ENCODE peak calls at places on chromosomes 12 and 14, in eight cellular contexts. One of them, this sample, is unnamed.

GRCh38 chr12:31728289-31728916 is 418 bp downstream of the AMN1 start:
- DNase-seq in Ammon's horn: peak
- DNase-seq in activated CD4-positive, alpha-beta T cell treated with anti-CD3 and anti-CD28 coated beads for 4 hours: peak
- DNase-seq in nephron progenitor cell: no peak
- DNase-seq in CD4-positive, CD25-positive, alpha-beta regulatory T cell: no peak
- DNase-seq in WERI-Rb-1: no peak
- DNase-seq in neuronal stem cell: no peak
- DNase-seq in activated T-cell treated with anti-CD3 and anti-CD28 coated beads, Interleukin-2, amount 50 U/mL, for 72 hours: peak
- DNase-seq in this sample: no peak

GRCh38 chr14:101074124-101075024 is 170.9 kb upstream of the RTL1 start:
- DNase-seq in Ammon's horn: no peak
- DNase-seq in activated CD4-positive, alpha-beta T cell treated with anti-CD3 and anti-CD28 coated beads for 4 hours: no peak
- DNase-seq in nephron progenitor cell: no peak
- DNase-seq in CD4-positive, CD25-positive, alpha-beta regulatory T cell: no peak
- DNase-seq in WERI-Rb-1: no peak
- DNase-seq in neuronal stem cell: no peak
- DNase-seq in activated T-cell treated with anti-CD3 and anti-CD28 coated beads, Interleukin-2, amount 50 U/mL, for 72 hours: no peak
- DNase-seq in this sample: no peak

GRCh38 chr14:21107360-21107781 is 6.5 kb downstream of the TMEM253 start:
- DNase-seq in Ammon's horn: no peak
- DNase-seq in activated CD4-positive, alpha-beta T cell treated with anti-CD3 and anti-CD28 coated beads for 4 hours: no peak
- DNase-seq in nephron progenitor cell: no peak
- DNase-seq in CD4-positive, CD25-positive, alpha-beta regulatory T cell: no peak
- DNase-seq in WERI-Rb-1: no peak
- DNase-seq in neuronal stem cell: no peak
- DNase-seq in activated T-cell treated with anti-CD3 and anti-CD28 coated beads, Interleukin-2, amount 50 U/mL, for 72 hours: no peak
- DNase-seq in this sample: peak

GRCh38 chr12:122130150-122130549 is 43.9 kb downstream of the IL31 start:
- DNase-seq in Ammon's horn: no peak
- DNase-seq in activated CD4-positive, alpha-beta T cell treated with anti-CD3 and anti-CD28 coated beads for 4 hours: no peak
- DNase-seq in nephron progenitor cell: no peak
- DNase-seq in CD4-positive, CD25-positive, alpha-beta regulatory T cell: no peak
- DNase-seq in WERI-Rb-1: no peak
- DNase-seq in neuronal stem cell: no peak
- DNase-seq in activated T-cell treated with anti-CD3 and anti-CD28 coated beads, Interleukin-2, amount 50 U/mL, for 72 hours: no peak
- DNase-seq in this sample: no peak

GRCh38 chr12:105803292-105803691 is 335.5 kb downstream of the NUAK1 start:
- DNase-seq in Ammon's horn: no peak
- DNase-seq in activated CD4-positive, alpha-beta T cell treated with anti-CD3 and anti-CD28 coated beads for 4 hours: no peak
- DNase-seq in nephron progenitor cell: no peak
- DNase-seq in CD4-positive, CD25-positive, alpha-beta regulatory T cell: no peak
- DNase-seq in WERI-Rb-1: no peak
- DNase-seq in neuronal stem cell: no peak
- DNase-seq in activated T-cell treated with anti-CD3 and anti-CD28 coated beads, Interleukin-2, amount 50 U/mL, for 72 hours: no peak
- DNase-seq in this sample: peak

GRCh38 chr14:68148276-68148675 is 328.7 kb downstream of the RAD51B start:
- DNase-seq in Ammon's horn: no peak
- DNase-seq in activated CD4-positive, alpha-beta T cell treated with anti-CD3 and anti-CD28 coated beads for 4 hours: no peak
- DNase-seq in nephron progenitor cell: no peak
- DNase-seq in CD4-positive, CD25-positive, alpha-beta regulatory T cell: no peak
- DNase-seq in WERI-Rb-1: no peak
- DNase-seq in neuronal stem cell: no peak
- DNase-seq in activated T-cell treated with anti-CD3 and anti-CD28 coated beads, Interleukin-2, amount 50 U/mL, for 72 hours: peak
- DNase-seq in this sample: peak

GRCh38 chr12:132620893-132621656 is 2.5 kb downstream of the P2RX2 start:
- DNase-seq in Ammon's horn: no peak
- DNase-seq in activated CD4-positive, alpha-beta T cell treated with anti-CD3 and anti-CD28 coated beads for 4 hours: no peak
- DNase-seq in nephron progenitor cell: no peak
- DNase-seq in CD4-positive, CD25-positive, alpha-beta regulatory T cell: no peak
- DNase-seq in WERI-Rb-1: no peak
- DNase-seq in neuronal stem cell: no peak
- DNase-seq in activated T-cell treated with anti-CD3 and anti-CD28 coated beads, Interleukin-2, amount 50 U/mL, for 72 hours: no peak
- DNase-seq in this sample: no peak

GRCh38 chr14:97796511-97796910 is 999.3 kb downstream of the VRK1 start:
- DNase-seq in Ammon's horn: no peak
- DNase-seq in activated CD4-positive, alpha-beta T cell treated with anti-CD3 and anti-CD28 coated beads for 4 hours: no peak
- DNase-seq in nephron progenitor cell: no peak
- DNase-seq in CD4-positive, CD25-positive, alpha-beta regulatory T cell: no peak
- DNase-seq in WERI-Rb-1: no peak
- DNase-seq in neuronal stem cell: no peak
- DNase-seq in activated T-cell treated with anti-CD3 and anti-CD28 coated beads, Interleukin-2, amount 50 U/mL, for 72 hours: no peak
- DNase-seq in this sample: no peak

GRCh38 chr12:132637811-132638210 is 19.2 kb downstream of the P2RX2 start:
- DNase-seq in Ammon's horn: no peak
- DNase-seq in activated CD4-positive, alpha-beta T cell treated with anti-CD3 and anti-CD28 coated beads for 4 hours: no peak
- DNase-seq in nephron progenitor cell: no peak
- DNase-seq in CD4-positive, CD25-positive, alpha-beta regulatory T cell: no peak
- DNase-seq in WERI-Rb-1: no peak
- DNase-seq in neuronal stem cell: no peak
- DNase-seq in activated T-cell treated with anti-CD3 and anti-CD28 coated beads, Interleukin-2, amount 50 U/mL, for 72 hours: no peak
- DNase-seq in this sample: no peak

GRCh38 chr12:19453961-19454360 is 14.7 kb downstream of the AEBP2 start:
- DNase-seq in Ammon's horn: no peak
- DNase-seq in activated CD4-positive, alpha-beta T cell treated with anti-CD3 and anti-CD28 coated beads for 4 hours: no peak
- DNase-seq in nephron progenitor cell: no peak
- DNase-seq in CD4-positive, CD25-positive, alpha-beta regulatory T cell: no peak
- DNase-seq in WERI-Rb-1: no peak
- DNase-seq in neuronal stem cell: no peak
- DNase-seq in activated T-cell treated with anti-CD3 and anti-CD28 coated beads, Interleukin-2, amount 50 U/mL, for 72 hours: no peak
- DNase-seq in this sample: no peak

GRCh38 chr12:120365675-120366340 is 3.2 kb downstream of the MSI1 start:
- DNase-seq in Ammon's horn: peak
- DNase-seq in activated CD4-positive, alpha-beta T cell treated with anti-CD3 and anti-CD28 coated beads for 4 hours: no peak
- DNase-seq in nephron progenitor cell: no peak
- DNase-seq in CD4-positive, CD25-positive, alpha-beta regulatory T cell: no peak
- DNase-seq in WERI-Rb-1: no peak
- DNase-seq in neuronal stem cell: no peak
- DNase-seq in activated T-cell treated with anti-CD3 and anti-CD28 coated beads, Interleukin-2, amount 50 U/mL, for 72 hours: no peak
- DNase-seq in this sample: no peak

GRCh38 chr12:127296591-127296990 is 970.4 kb upstream of the TMEM132C start:
- DNase-seq in Ammon's horn: no peak
- DNase-seq in activated CD4-positive, alpha-beta T cell treated with anti-CD3 and anti-CD28 coated beads for 4 hours: no peak
- DNase-seq in nephron progenitor cell: no peak
- DNase-seq in CD4-positive, CD25-positive, alpha-beta regulatory T cell: no peak
- DNase-seq in WERI-Rb-1: no peak
- DNase-seq in neuronal stem cell: no peak
- DNase-seq in activated T-cell treated with anti-CD3 and anti-CD28 coated beads, Interleukin-2, amount 50 U/mL, for 72 hours: no peak
- DNase-seq in this sample: no peak

GRCh38 chr14:50001999-50002925 is 109.4 kb downstream of the ARF6 start:
- DNase-seq in Ammon's horn: no peak
- DNase-seq in activated CD4-positive, alpha-beta T cell treated with anti-CD3 and anti-CD28 coated beads for 4 hours: peak
- DNase-seq in nephron progenitor cell: no peak
- DNase-seq in CD4-positive, CD25-positive, alpha-beta regulatory T cell: peak
- DNase-seq in WERI-Rb-1: no peak
- DNase-seq in neuronal stem cell: no peak
- DNase-seq in activated T-cell treated with anti-CD3 and anti-CD28 coated beads, Interleukin-2, amount 50 U/mL, for 72 hours: peak
- DNase-seq in this sample: peak

GRCh38 chr14:101878222-101879211 is 85.9 kb upstream of the DYNC1H1 start:
- DNase-seq in Ammon's horn: no peak
- DNase-seq in activated CD4-positive, alpha-beta T cell treated with anti-CD3 and anti-CD28 coated beads for 4 hours: no peak
- DNase-seq in nephron progenitor cell: no peak
- DNase-seq in CD4-positive, CD25-positive, alpha-beta regulatory T cell: no peak
- DNase-seq in WERI-Rb-1: no peak
- DNase-seq in neuronal stem cell: no peak
- DNase-seq in activated T-cell treated with anti-CD3 and anti-CD28 coated beads, Interleukin-2, amount 50 U/mL, for 72 hours: peak
- DNase-seq in this sample: peak

GRCh38 chr14:68787235-68787727 is 5.6 kb downstream of the ZFP36L1 start:
- DNase-seq in Ammon's horn: peak
- DNase-seq in activated CD4-positive, alpha-beta T cell treated with anti-CD3 and anti-CD28 coated beads for 4 hours: peak
- DNase-seq in nephron progenitor cell: no peak
- DNase-seq in CD4-positive, CD25-positive, alpha-beta regulatory T cell: peak
- DNase-seq in WERI-Rb-1: peak
- DNase-seq in neuronal stem cell: no peak
- DNase-seq in activated T-cell treated with anti-CD3 and anti-CD28 coated beads, Interleukin-2, amount 50 U/mL, for 72 hours: peak
- DNase-seq in this sample: peak

GRCh38 chr14:101249676-101250036 is 311.6 kb upstream of the DIO3 start:
- DNase-seq in Ammon's horn: no peak
- DNase-seq in activated CD4-positive, alpha-beta T cell treated with anti-CD3 and anti-CD28 coated beads for 4 hours: no peak
- DNase-seq in nephron progenitor cell: no peak
- DNase-seq in CD4-positive, CD25-positive, alpha-beta regulatory T cell: no peak
- DNase-seq in WERI-Rb-1: no peak
- DNase-seq in neuronal stem cell: no peak
- DNase-seq in activated T-cell treated with anti-CD3 and anti-CD28 coated beads, Interleukin-2, amount 50 U/mL, for 72 hours: no peak
- DNase-seq in this sample: no peak

GRCh38 chr14:103543721-103544626 is 15.0 kb downstream of the TRMT61A start:
- DNase-seq in Ammon's horn: peak
- DNase-seq in activated CD4-positive, alpha-beta T cell treated with anti-CD3 and anti-CD28 coated beads for 4 hours: no peak
- DNase-seq in nephron progenitor cell: no peak
- DNase-seq in CD4-positive, CD25-positive, alpha-beta regulatory T cell: no peak
- DNase-seq in WERI-Rb-1: no peak
- DNase-seq in neuronal stem cell: no peak
- DNase-seq in activated T-cell treated with anti-CD3 and anti-CD28 coated beads, Interleukin-2, amount 50 U/mL, for 72 hours: no peak
- DNase-seq in this sample: no peak

GRCh38 chr12:118190266-118190665 is 54.3 kb downstream of the PEBP1 start:
- DNase-seq in Ammon's horn: peak
- DNase-seq in activated CD4-positive, alpha-beta T cell treated with anti-CD3 and anti-CD28 coated beads for 4 hours: no peak
- DNase-seq in nephron progenitor cell: no peak
- DNase-seq in CD4-positive, CD25-positive, alpha-beta regulatory T cell: no peak
- DNase-seq in WERI-Rb-1: no peak
- DNase-seq in neuronal stem cell: no peak
- DNase-seq in activated T-cell treated with anti-CD3 and anti-CD28 coated beads, Interleukin-2, amount 50 U/mL, for 72 hours: no peak
- DNase-seq in this sample: peak

GRCh38 chr12:108933950-108934349 is 54.1 kb downstream of the DAO start:
- DNase-seq in Ammon's horn: no peak
- DNase-seq in activated CD4-positive, alpha-beta T cell treated with anti-CD3 and anti-CD28 coated beads for 4 hours: no peak
- DNase-seq in nephron progenitor cell: no peak
- DNase-seq in CD4-positive, CD25-positive, alpha-beta regulatory T cell: no peak
- DNase-seq in WERI-Rb-1: no peak
- DNase-seq in neuronal stem cell: no peak
- DNase-seq in activated T-cell treated with anti-CD3 and anti-CD28 coated beads, Interleukin-2, amount 50 U/mL, for 72 hours: no peak
- DNase-seq in this sample: peak

GRCh38 chr12:89918172-89918880 is 209.7 kb upstream of the ATP2B1 start:
- DNase-seq in Ammon's horn: no peak
- DNase-seq in activated CD4-positive, alpha-beta T cell treated with anti-CD3 and anti-CD28 coated beads for 4 hours: no peak
- DNase-seq in nephron progenitor cell: no peak
- DNase-seq in CD4-positive, CD25-positive, alpha-beta regulatory T cell: no peak
- DNase-seq in WERI-Rb-1: no peak
- DNase-seq in neuronal stem cell: no peak
- DNase-seq in activated T-cell treated with anti-CD3 and anti-CD28 coated beads, Interleukin-2, amount 50 U/mL, for 72 hours: no peak
- DNase-seq in this sample: no peak

GRCh38 chr14:77098470-77099353 is 654 bp downstream of the CIPC start:
- DNase-seq in Ammon's horn: peak
- DNase-seq in activated CD4-positive, alpha-beta T cell treated with anti-CD3 and anti-CD28 coated beads for 4 hours: peak
- DNase-seq in nephron progenitor cell: no peak
- DNase-seq in CD4-positive, CD25-positive, alpha-beta regulatory T cell: peak
- DNase-seq in WERI-Rb-1: no peak
- DNase-seq in neuronal stem cell: no peak
- DNase-seq in activated T-cell treated with anti-CD3 and anti-CD28 coated beads, Interleukin-2, amount 50 U/mL, for 72 hours: peak
- DNase-seq in this sample: no peak

GRCh38 chr12:19719650-19720049 is 280.4 kb downstream of the AEBP2 start:
- DNase-seq in Ammon's horn: no peak
- DNase-seq in activated CD4-positive, alpha-beta T cell treated with anti-CD3 and anti-CD28 coated beads for 4 hours: no peak
- DNase-seq in nephron progenitor cell: no peak
- DNase-seq in CD4-positive, CD25-positive, alpha-beta regulatory T cell: no peak
- DNase-seq in WERI-Rb-1: no peak
- DNase-seq in neuronal stem cell: no peak
- DNase-seq in activated T-cell treated with anti-CD3 and anti-CD28 coated beads, Interleukin-2, amount 50 U/mL, for 72 hours: no peak
- DNase-seq in this sample: no peak

GRCh38 chr12:117120787-117121186 is 21.6 kb upstream of the TESC start:
- DNase-seq in Ammon's horn: no peak
- DNase-seq in activated CD4-positive, alpha-beta T cell treated with anti-CD3 and anti-CD28 coated beads for 4 hours: no peak
- DNase-seq in nephron progenitor cell: no peak
- DNase-seq in CD4-positive, CD25-positive, alpha-beta regulatory T cell: no peak
- DNase-seq in WERI-Rb-1: no peak
- DNase-seq in neuronal stem cell: no peak
- DNase-seq in activated T-cell treated with anti-CD3 and anti-CD28 coated beads, Interleukin-2, amount 50 U/mL, for 72 hours: no peak
- DNase-seq in this sample: no peak

GRCh38 chr14:95062220-95062619 is 95.1 kb downstream of the DICER1 start:
- DNase-seq in Ammon's horn: no peak
- DNase-seq in activated CD4-positive, alpha-beta T cell treated with anti-CD3 and anti-CD28 coated beads for 4 hours: no peak
- DNase-seq in nephron progenitor cell: no peak
- DNase-seq in CD4-positive, CD25-positive, alpha-beta regulatory T cell: no peak
- DNase-seq in WERI-Rb-1: no peak
- DNase-seq in neuronal stem cell: no peak
- DNase-seq in activated T-cell treated with anti-CD3 and anti-CD28 coated beads, Interleukin-2, amount 50 U/mL, for 72 hours: no peak
- DNase-seq in this sample: no peak

GRCh38 chr12:1949771-1950470 is 31.5 kb upstream of the CACNA2D4 start:
- DNase-seq in Ammon's horn: no peak
- DNase-seq in activated CD4-positive, alpha-beta T cell treated with anti-CD3 and anti-CD28 coated beads for 4 hours: no peak
- DNase-seq in nephron progenitor cell: no peak
- DNase-seq in CD4-positive, CD25-positive, alpha-beta regulatory T cell: no peak
- DNase-seq in WERI-Rb-1: no peak
- DNase-seq in neuronal stem cell: no peak
- DNase-seq in activated T-cell treated with anti-CD3 and anti-CD28 coated beads, Interleukin-2, amount 50 U/mL, for 72 hours: no peak
- DNase-seq in this sample: peak

GRCh38 chr14:34181308-34181707 is 230.4 kb upstream of the EGLN3 start:
- DNase-seq in Ammon's horn: peak
- DNase-seq in activated CD4-positive, alpha-beta T cell treated with anti-CD3 and anti-CD28 coated beads for 4 hours: no peak
- DNase-seq in nephron progenitor cell: peak
- DNase-seq in CD4-positive, CD25-positive, alpha-beta regulatory T cell: no peak
- DNase-seq in WERI-Rb-1: no peak
- DNase-seq in neuronal stem cell: no peak
- DNase-seq in activated T-cell treated with anti-CD3 and anti-CD28 coated beads, Interleukin-2, amount 50 U/mL, for 72 hours: no peak
- DNase-seq in this sample: no peak

GRCh38 chr12:68042212-68042699 is 53.0 kb downstream of the IFNG-AS1 start:
- DNase-seq in Ammon's horn: no peak
- DNase-seq in activated CD4-positive, alpha-beta T cell treated with anti-CD3 and anti-CD28 coated beads for 4 hours: peak
- DNase-seq in nephron progenitor cell: no peak
- DNase-seq in CD4-positive, CD25-positive, alpha-beta regulatory T cell: no peak
- DNase-seq in WERI-Rb-1: peak
- DNase-seq in neuronal stem cell: no peak
- DNase-seq in activated T-cell treated with anti-CD3 and anti-CD28 coated beads, Interleukin-2, amount 50 U/mL, for 72 hours: peak
- DNase-seq in this sample: no peak

GRCh38 chr12:19893514-19893913 is 454.2 kb downstream of the AEBP2 start:
- DNase-seq in Ammon's horn: no peak
- DNase-seq in activated CD4-positive, alpha-beta T cell treated with anti-CD3 and anti-CD28 coated beads for 4 hours: no peak
- DNase-seq in nephron progenitor cell: no peak
- DNase-seq in CD4-positive, CD25-positive, alpha-beta regulatory T cell: no peak
- DNase-seq in WERI-Rb-1: no peak
- DNase-seq in neuronal stem cell: no peak
- DNase-seq in activated T-cell treated with anti-CD3 and anti-CD28 coated beads, Interleukin-2, amount 50 U/mL, for 72 hours: no peak
- DNase-seq in this sample: peak